ENCODE peak calls at places on chromosomes 12 and 14, in six cellular contexts. F, Z, N, H, C and T are unnamed samples.

GRCh38 chr14:61662437-61663311 is 32.6 kb upstream of the HIF1A start:
- DNase-seq in F (peak; percentile 35), N (no peak), Z (no peak), C (peak; percentile 81), H (peak; percentile 41), T (no peak)

GRCh38 chr14:102622262-102622885 is 29.9 kb downstream of the RCOR1 start:
- DNase-seq in Z (no peak), H (no peak), F (no peak), C (no peak), N (no peak), T (no peak)

GRCh38 chr12:13181375-13182070 is 15.0 kb upstream of the EMP1 start:
- DNase-seq in H (peak; percentile 6), C (no peak), Z (no peak), N (no peak), F (peak; percentile 23), T (no peak)

GRCh38 chr12:77835982-77836381 is 5.3 kb downstream of the NAV3 start:
- DNase-seq in F (no peak), H (no peak), Z (no peak), C (no peak), N (no peak), T (no peak)

GRCh38 chr14:30779210-30779609 is 95.1 kb upstream of the COCH start:
- DNase-seq in Z (no peak), N (no peak), C (peak; percentile 24), F (no peak), H (no peak), T (peak; percentile 71)

GRCh38 chr12:56257491-56258067 is 605 bp downstream of the ANKRD52 start:
- DNase-seq in N (no peak), C (no peak), H (peak; percentile 63), Z (no peak), F (no peak), T (no peak)

GRCh38 chr12:82357845-82358199 is 365 bp downstream of the CCDC59 start:
- DNase-seq in Z (no peak), H (no peak), C (no peak), F (no peak), N (no peak), T (no peak)

GRCh38 chr14:90362558-90362896 is 30.8 kb upstream of the NRDE2 start:
- DNase-seq in Z (no peak), F (no peak), N (no peak), H (no peak), C (no peak), T (no peak)

GRCh38 chr12:109693653-109694224 is 19.9 kb upstream of the FAM222A start:
- DNase-seq in F (no peak), C (no peak), H (no peak), N (no peak), Z (no peak), T (no peak)

DNA sequence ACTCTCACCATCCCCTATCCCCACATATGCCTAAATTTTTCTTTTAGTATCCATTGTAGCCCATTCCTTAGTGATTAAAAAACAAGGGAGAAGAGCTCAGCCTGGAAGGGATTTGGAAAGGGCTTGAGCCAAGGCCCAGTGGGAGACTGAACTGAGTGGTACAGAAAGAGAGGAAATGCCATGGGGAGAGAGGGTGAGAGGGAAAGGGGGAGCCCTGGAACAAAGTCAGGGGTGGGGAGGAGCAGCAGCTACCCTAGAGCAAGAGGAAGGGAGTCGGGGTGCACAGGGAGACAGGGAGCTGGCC is 2.6 kb upstream of the ATN1 start:
- DNase-seq in N (no peak), C (no peak), F (no peak), H (no peak), Z (no peak), T (no peak)
- H3K4me3 ChIP-seq in N (peak overlapping the region; percentile 74), C (peak overlapping the region; percentile 84), F (no peak overlapping the region), H (no peak overlapping the region), Z (no peak overlapping the region), T (peak overlapping the region; percentile 68)

GRCh38 chr12:51726931-51727330 is 121.6 kb downstream of the FIGNL2 start:
- DNase-seq in H (no peak), C (no peak), F (no peak), N (no peak), Z (no peak), T (no peak)
- TF ChIP-seq CTCF in H (no peak), C (no peak), F (no peak), N (no peak), Z (no peak), T (no peak)

DNA sequence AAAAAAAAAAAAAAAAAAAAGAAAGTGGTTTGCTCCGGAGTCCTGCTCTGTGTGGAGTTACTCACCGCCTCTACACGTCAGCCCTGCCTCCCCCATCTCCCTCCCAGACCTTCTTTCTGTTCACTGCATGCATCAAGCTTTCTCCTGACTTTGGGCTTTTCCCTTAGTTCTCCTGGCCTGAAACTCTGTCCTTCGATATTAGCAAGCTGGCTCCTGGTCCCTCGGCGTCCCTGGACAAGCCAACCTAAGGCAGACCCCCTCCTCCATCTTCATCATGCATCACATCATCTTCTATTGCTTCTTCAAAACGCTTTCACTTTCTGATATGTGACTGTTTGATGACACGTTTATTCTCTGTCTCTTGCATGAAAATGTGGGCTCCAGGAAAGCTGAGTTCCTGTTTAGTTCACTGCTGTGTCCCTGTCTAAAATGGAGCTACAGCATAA is 40.6 kb downstream of the SLC15A4 start:
- DNase-seq in F (no peak), Z (no peak), H (no peak), N (no peak), C (no peak), T (no peak)
- H3K4me3 ChIP-seq in F (no peak overlapping the region), Z (no peak overlapping the region), H (no peak overlapping the region), N (no peak overlapping the region), C (no peak overlapping the region), T (no peak overlapping the region)

DNA sequence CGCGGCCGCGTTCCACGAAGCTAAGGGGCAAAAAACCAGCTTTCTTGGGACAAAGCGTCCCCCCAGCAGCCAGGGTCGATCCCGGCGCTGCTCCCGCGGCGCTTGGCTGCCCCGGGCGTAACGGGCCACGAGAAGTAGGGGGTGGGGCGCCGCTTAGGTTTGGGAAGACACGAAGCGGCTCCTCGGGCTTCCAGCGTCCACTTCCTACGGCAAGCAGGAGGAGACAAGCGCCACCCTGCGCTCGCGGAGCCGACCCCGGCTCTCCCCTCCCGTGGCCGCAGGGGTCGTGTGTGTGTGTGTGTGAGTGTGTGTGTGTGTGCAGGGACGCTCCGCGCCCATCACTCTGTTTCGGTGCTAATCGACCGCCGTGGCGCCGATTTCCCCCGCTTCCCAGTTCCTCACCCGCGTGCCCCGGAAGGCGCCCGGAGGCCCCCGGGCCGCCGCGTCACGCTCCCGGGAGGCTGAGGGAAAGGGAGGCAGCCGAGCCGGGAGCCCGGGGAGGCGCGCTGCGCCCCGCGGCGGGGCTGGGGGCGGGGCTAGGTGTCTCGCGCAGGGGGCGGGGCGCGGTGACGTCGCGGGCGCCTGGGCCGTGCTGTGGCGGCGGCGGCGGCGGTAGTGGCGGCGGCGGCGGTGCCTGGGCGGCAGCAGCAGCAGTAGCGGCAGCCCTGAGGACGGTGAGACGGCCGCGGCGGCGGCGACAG is at the start of gene ERC1:
- DNase-seq in F (peak; percentile 88), Z (peak; percentile 91), N (peak; percentile 93), C (peak; percentile 94), H (peak; percentile 87), T (peak; percentile 50)
- TF ChIP-seq CTCF in F (no peak), Z (no peak), N (no peak), C (no peak), H (no peak), T (no peak)

GRCh38 chr12:93569301-93569655 is 3.2 kb upstream of the SOCS2 start:
- DNase-seq in C (no peak), F (no peak), Z (no peak), H (no peak), N (no peak), T (no peak)

GRCh38 chr12:93567174-93567573 is 5.3 kb upstream of the SOCS2 start:
- DNase-seq in C (peak; percentile 26), Z (no peak), H (no peak), N (no peak), F (no peak), T (no peak)

GRCh38 chr12:93568091-93568490 is 4.4 kb upstream of the SOCS2 start:
- DNase-seq in C (no peak), Z (no peak), F (no peak), H (no peak), N (no peak), T (no peak)

GRCh38 chr12:93563807-93564538 is 8.5 kb upstream of the SOCS2 start:
- DNase-seq in H (no peak), Z (no peak), F (peak; percentile 58), C (peak; percentile 55), N (no peak), T (no peak)

GRCh38 chr12:93565760-93566159 is 6.7 kb upstream of the SOCS2 start:
- DNase-seq in F (no peak), C (no peak), N (no peak), Z (no peak), H (no peak), T (no peak)
- H3K4me3 ChIP-seq in F (no peak overlapping the region), C (no peak overlapping the region), N (no peak overlapping the region), Z (no peak overlapping the region), H (no peak overlapping the region), T (no peak overlapping the region)